ENCODE peak calls at places on chromosomes 12 and 14, in four cellular contexts. G is H1, W is IMR-90, J is mesenchymal stem cell. R is an unnamed sample.

GRCh38 chr14:23047042-23047634 is 5.1 kb downstream of the PSMB11 start:
- DNase-seq in G (no peak), W (no peak), J (no peak), R (no peak)

GRCh38 chr12:57008113-57008687 is 1.9 kb upstream of the ZBTB39 start:
- DNase-seq in G (no peak), W (peak; percentile 82), J (peak; percentile 84), R (peak; percentile 23)

GRCh38 chr12:3158851-3159465 is 81.8 kb downstream of the TSPAN9 start:
- DNase-seq in G (no peak), W (peak; percentile 75), J (peak; percentile 67), R (no peak)

GRCh38 chr12:54683388-54683787 is 35.2 kb upstream of the DCD start:
- DNase-seq in G (peak; percentile 46), W (no peak), J (no peak), R (no peak)

GRCh38 chr14:77407158-77407557 is 16.2 kb downstream of the NOXRED1 start:
- DNase-seq in G (no peak), W (no peak), J (no peak), R (no peak)

GRCh38 chr14:22886500-22887259 is 3.7 kb downstream of the REM2 start:
- DNase-seq in G (no peak), W (peak; percentile 13), J (peak; percentile 70), R (peak; percentile 82)

GRCh38 chr14:100446572-100446971 is 123.4 kb downstream of the SLC25A47 start:
- DNase-seq in G (peak; percentile 31), W (no peak), J (no peak), R (no peak)

GRCh38 chr12:46386877-46387629 is 14.5 kb upstream of the SLC38A2 start:
- DNase-seq in G (no peak), W (peak; percentile 78), J (peak; percentile 77), R (no peak)

GRCh38 chr14:44989497-44990440 is 27.8 kb downstream of the TOGARAM1 start:
- DNase-seq in G (no peak), W (no peak), J (no peak), R (no peak)

GRCh38 chr14:37655418-37655817 is 60.0 kb downstream of the TTC6 start:
- DNase-seq in G (no peak), W (peak; percentile 44), J (peak; percentile 15), R (no peak)

GRCh38 chr14:64983439-64984310 is 3.0 kb upstream of the FNTB start:
- DNase-seq in G (no peak), W (peak; percentile 74), J (peak; percentile 59), R (no peak)

GRCh38 chr12:49642370-49642802 is 19.0 kb downstream of the PRPF40B start:
- DNase-seq in G (no peak), W (no peak), J (no peak), R (no peak)

GRCh38 chr14:99261916-99262787 is 9.8 kb downstream of the BCL11B start:
- DNase-seq in G (no peak), W (no peak), J (no peak), R (no peak)

GRCh38 chr12:108570743-108571603 is 8.6 kb downstream of the ISCU start:
- DNase-seq in G (no peak), W (peak; percentile 67), J (peak; percentile 60), R (no peak)

GRCh38 chr14:70784886-70785285 is 24.4 kb downstream of the MAP3K9 start:
- DNase-seq in G (no peak), W (no peak), J (no peak), R (no peak)

GRCh38 chr14:100915582-100915981 is 12.1 kb upstream of the RTL1 start:
- DNase-seq in G (no peak), W (no peak), J (no peak), R (no peak)

GRCh38 chr12:52839706-52840105 is 5.6 kb upstream of the KRT79 start:
- DNase-seq in G (no peak), W (no peak), J (no peak), R (no peak)

DNA sequence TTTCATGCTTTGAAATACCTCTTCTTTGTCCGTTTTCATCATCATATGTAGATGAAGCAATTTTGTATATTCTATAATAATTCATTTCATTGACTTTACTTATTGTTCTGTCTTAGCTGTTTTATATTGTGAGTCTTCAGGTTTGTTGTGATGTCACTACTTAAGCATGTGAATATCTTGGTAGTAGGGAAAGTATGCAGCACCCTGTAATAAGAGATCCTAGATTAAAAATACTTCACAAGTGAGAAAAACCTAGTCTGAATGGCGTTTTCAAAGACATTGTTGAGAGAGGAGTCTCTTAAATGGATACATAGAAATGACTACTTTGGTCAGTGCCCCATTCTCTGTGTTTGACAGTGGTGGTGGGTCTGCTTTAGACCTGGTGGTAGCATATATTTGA is 61.4 kb downstream of the SLC16A7 start:
- DNase-seq in G (no peak), W (peak; percentile 53), J (peak; percentile 4), R (no peak)
- H2BK15ac ChIP-seq in G (no peak overlapping the region), W (no peak overlapping the region), J (no peak overlapping the region), R (no peak overlapping the region)

DNA sequence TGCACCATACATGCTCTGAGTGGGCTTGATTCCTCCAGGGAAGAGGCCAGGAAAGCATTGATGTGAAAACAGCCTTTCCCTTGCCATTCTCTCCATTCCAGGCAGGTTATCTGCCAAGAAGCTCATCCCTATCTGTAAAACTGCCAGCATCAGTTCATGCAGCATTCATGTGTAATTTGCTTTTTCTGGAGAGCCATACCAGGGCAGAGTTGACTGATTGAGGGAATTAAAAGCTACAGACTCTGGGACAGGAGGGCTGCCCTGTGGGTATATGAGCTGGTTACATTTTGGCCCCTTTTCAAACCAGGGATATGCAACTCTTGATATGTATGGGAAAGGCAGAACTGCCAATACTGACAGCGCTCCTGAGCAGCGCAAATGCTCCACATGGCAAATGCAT is 53.6 kb downstream of the SYT1 start:
- DNase-seq in G (no peak), W (peak; percentile 4), J (no peak), R (no peak)
- H2BK15ac ChIP-seq in G (no peak overlapping the region), W (no peak overlapping the region), J (no peak overlapping the region), R (no peak overlapping the region)

DNA sequence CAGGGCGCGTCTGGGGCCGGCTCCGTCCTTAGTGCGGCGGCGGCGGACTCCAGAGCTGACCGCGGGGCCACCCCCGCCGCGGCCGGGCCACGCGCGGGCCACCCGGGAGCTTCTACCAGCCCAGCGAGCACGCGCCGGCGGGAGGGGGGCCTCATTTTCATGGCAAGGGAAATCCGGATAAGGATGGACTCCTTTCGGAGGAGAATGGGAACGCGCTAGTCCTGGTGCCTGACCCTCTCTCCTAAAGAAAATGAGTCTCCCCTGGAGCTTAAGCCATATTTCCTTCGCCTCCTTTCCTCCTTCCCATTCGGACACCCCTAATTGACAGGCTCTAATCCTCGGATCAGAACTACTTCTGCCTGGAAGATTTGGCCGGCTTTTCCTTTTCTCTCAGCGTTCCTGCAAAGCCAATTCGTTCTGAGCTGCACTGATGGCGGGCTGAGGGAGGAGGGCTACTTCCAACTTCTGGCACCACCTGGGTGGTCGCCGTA is 81.8 kb upstream of the HMGA2 start:
- DNase-seq in G (no peak), W (peak; percentile 44), J (peak; percentile 47), R (peak; percentile 59)
- H2BK15ac ChIP-seq in G (no peak overlapping the region), W (peak overlapping the region; percentile 9), J (no peak overlapping the region), R (peak overlapping the region; percentile 94)

GRCh38 chr12:107349839-107350238 is 256.5 kb upstream of the CRY1 start:
- DNase-seq in G (no peak), W (no peak), J (no peak), R (no peak)
- H2BK15ac ChIP-seq in G (no peak overlapping the region), W (no peak overlapping the region), J (no peak overlapping the region), R (no peak overlapping the region)

GRCh38 chr12:19443585-19443984 is 4.3 kb downstream of the AEBP2 start:
- DNase-seq in G (no peak), W (no peak), J (no peak), R (no peak)

GRCh38 chr12:19444097-19444496 is 4.8 kb downstream of the AEBP2 start:
- DNase-seq in G (no peak), W (peak; percentile 44), J (no peak), R (no peak)

GRCh38 chr12:19450362-19450761 is 11.1 kb downstream of the AEBP2 start:
- DNase-seq in G (no peak), W (no peak), J (no peak), R (no peak)

GRCh38 chr12:19449814-19450213 is 10.5 kb downstream of the AEBP2 start:
- DNase-seq in G (no peak), W (no peak), J (no peak), R (no peak)

GRCh38 chr12:19447386-19447785 is 8.1 kb downstream of the AEBP2 start:
- DNase-seq in G (no peak), W (no peak), J (no peak), R (no peak)
- H2BK15ac ChIP-seq in G (no peak overlapping the region), W (no peak overlapping the region), J (no peak overlapping the region), R (no peak overlapping the region)

GRCh38 chr12:25404955-25405354 is 148.1 kb downstream of the LMNTD1 start:
- DNase-seq in G (no peak), W (no peak), J (no peak), R (no peak)
- H2BK15ac ChIP-seq in G (no peak overlapping the region), W (no peak overlapping the region), J (no peak overlapping the region), R (no peak overlapping the region)

GRCh38 chr12:64733857-64734256 is 25.3 kb downstream of the GNS start:
- DNase-seq in G (no peak), W (no peak), J (no peak), R (no peak)

GRCh38 chr12:64731683-64732082 is 27.5 kb downstream of the GNS start:
- DNase-seq in G (no peak), W (no peak), J (no peak), R (no peak)

GRCh38 chr12:64729909-64730584 is 29.2 kb downstream of the GNS start:
- DNase-seq in G (no peak), W (no peak), J (peak; percentile 15), R (no peak)

GRCh38 chr12:64735447-64735846 is 23.8 kb downstream of the GNS start:
- DNase-seq in G (no peak), W (peak; percentile 16), J (no peak), R (no peak)

DNA sequence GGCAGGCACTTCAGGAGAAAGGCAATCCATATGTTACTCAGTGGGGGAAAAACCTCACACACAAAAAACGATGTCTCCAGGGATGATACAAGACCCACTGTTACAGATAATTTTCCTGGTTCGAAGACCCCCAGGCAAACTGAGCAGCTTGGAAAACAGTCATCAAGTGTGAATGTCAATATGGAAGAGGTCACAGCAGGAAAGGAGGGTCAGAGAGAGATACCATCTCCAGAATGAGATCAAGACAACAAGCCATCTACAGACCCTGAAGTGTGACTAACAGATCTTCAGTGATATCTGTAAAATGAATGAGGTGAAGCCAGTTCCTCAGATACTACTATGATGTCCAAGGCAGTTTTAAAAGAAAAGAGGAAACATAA is 28.6 kb downstream of the GNS start:
- DNase-seq in G (no peak), W (no peak), J (peak; percentile 15), R (no peak)
- H2BK15ac ChIP-seq in G (no peak overlapping the region), W (no peak overlapping the region), J (no peak overlapping the region), R (no peak overlapping the region)

DNA sequence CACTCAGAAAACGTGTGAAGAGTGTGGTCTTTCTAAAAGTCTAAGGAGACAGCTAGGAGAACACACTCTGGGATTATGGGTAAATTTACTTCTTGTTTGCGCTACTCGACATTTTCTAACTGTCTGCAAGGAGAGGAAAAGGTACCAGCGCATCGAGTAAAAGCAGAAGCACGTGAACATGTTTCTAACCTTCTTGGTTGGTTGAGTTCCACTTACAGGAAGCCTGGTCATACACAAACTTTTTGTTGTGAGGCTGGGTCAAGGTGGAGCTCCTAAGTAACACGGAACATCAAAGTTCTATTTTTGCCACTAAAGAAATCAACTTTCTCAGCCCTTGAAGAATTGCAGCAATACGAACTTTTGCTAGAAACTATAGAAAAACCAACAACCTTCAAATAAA is 20.0 kb downstream of the ANKLE2 start:
- DNase-seq in G (no peak), W (no peak), J (no peak), R (no peak)
- H2BK15ac ChIP-seq in G (no peak overlapping the region), W (no peak overlapping the region), J (no peak overlapping the region), R (no peak overlapping the region)